ENCODE peak calls at places on chromosomes 13 and 19, in four cellular contexts. X is HepG2, O is K562, L is GM12878. H is an unnamed sample.

GRCh38 chr13:30569901-30570576 is 47.7 kb upstream of the USPL1 start:
- DNase-seq in X (peak), O (peak), L (no peak), H (peak)

GRCh38 chr13:50629497-50629896 is 214.0 kb downstream of the DLEU7 start:
- DNase-seq in X (peak), O (no peak), L (no peak), H (no peak)

GRCh38 chr19:17420267-17420924 is 549 bp downstream of the MVB12A start:
- DNase-seq in X (no peak), O (peak), L (no peak), H (no peak)

GRCh38 chr13:32314271-32314967 is 744 bp downstream of the ZAR1L start:
- DNase-seq in X (no peak), O (no peak), L (no peak), H (no peak)

GRCh38 chr19:15371119-15371518 is 8.5 kb downstream of the AKAP8 start:
- DNase-seq in X (no peak), O (no peak), L (no peak), H (no peak)

GRCh38 chr13:40994581-40995230 is 24.4 kb downstream of the ELF1 start:
- DNase-seq in X (no peak), O (no peak), L (no peak), H (no peak)

GRCh38 chr19:46068345-46069258 is 27.8 kb upstream of the IGFL4 start:
- DNase-seq in X (peak), O (no peak), L (no peak), H (no peak)

GRCh38 chr19:2617393-2618165 is 84.9 kb downstream of the GNG7 start:
- DNase-seq in X (no peak), O (no peak), L (no peak), H (no peak)

GRCh38 chr13:41465215-41465907 is 8.0 kb downstream of the RGCC start:
- DNase-seq in X (no peak), O (peak), L (peak), H (no peak)

GRCh38 chr19:10501971-10502523 is 1.1 kb downstream of the KEAP1 start:
- DNase-seq in X (peak), O (peak), L (no peak), H (no peak)

GRCh38 chr13:67438465-67438864 is 208.3 kb upstream of the PCDH9 start:
- DNase-seq in X (no peak), O (peak), L (no peak), H (no peak)

GRCh38 chr13:110665491-110666254 is 40.2 kb downstream of the CARS2 start:
- DNase-seq in X (no peak), O (no peak), L (no peak), H (no peak)

GRCh38 chr19:15444505-15445226 is 5.1 kb downstream of the WIZ start:
- DNase-seq in X (no peak), O (no peak), L (no peak), H (no peak)

GRCh38 chr13:39810091-39810877 is 154.8 kb downstream of the COG6 start:
- DNase-seq in X (no peak), O (no peak), L (no peak), H (no peak)

GRCh38 chr13:107301724-107302374 is 733.9 kb upstream of the ARGLU1 start:
- DNase-seq in X (no peak), O (no peak), L (no peak), H (no peak)

GRCh38 chr13:107299717-107300116 is 731.8 kb upstream of the ARGLU1 start:
- DNase-seq in X (no peak), O (no peak), L (no peak), H (no peak)

GRCh38 chr13:107305178-107305577 is 737.2 kb upstream of the ARGLU1 start:
- DNase-seq in X (no peak), O (no peak), L (no peak), H (no peak)
- TF ChIP-seq POLR2AphosphoS5 in X (no peak), O (no peak), L (no peak), H (no peak)

DNA sequence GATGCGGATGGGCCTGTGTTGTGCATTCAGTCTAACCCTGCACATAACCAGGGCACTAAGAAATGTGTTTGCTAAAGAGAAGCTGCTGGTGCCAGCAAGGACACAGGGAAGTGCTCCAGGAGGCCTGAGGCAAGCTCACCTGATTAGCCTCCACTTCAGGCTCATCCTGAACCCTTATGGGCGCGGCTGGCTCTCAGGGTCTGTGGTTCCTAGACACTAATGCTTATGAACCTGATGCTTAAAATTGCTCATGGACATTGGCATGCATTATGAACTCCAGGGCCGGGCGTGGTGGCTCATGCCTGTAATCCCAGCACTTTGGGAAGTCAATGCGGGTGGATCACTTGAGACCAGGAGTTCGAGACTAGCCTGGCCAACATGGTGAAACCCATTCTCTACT is 34.3 kb downstream of the SERP2 start:
- DNase-seq in X (no peak), O (no peak), L (no peak), H (no peak)
- TF ChIP-seq HDAC6 in X (no peak), O (no peak), L (no peak), H (no peak)

DNA sequence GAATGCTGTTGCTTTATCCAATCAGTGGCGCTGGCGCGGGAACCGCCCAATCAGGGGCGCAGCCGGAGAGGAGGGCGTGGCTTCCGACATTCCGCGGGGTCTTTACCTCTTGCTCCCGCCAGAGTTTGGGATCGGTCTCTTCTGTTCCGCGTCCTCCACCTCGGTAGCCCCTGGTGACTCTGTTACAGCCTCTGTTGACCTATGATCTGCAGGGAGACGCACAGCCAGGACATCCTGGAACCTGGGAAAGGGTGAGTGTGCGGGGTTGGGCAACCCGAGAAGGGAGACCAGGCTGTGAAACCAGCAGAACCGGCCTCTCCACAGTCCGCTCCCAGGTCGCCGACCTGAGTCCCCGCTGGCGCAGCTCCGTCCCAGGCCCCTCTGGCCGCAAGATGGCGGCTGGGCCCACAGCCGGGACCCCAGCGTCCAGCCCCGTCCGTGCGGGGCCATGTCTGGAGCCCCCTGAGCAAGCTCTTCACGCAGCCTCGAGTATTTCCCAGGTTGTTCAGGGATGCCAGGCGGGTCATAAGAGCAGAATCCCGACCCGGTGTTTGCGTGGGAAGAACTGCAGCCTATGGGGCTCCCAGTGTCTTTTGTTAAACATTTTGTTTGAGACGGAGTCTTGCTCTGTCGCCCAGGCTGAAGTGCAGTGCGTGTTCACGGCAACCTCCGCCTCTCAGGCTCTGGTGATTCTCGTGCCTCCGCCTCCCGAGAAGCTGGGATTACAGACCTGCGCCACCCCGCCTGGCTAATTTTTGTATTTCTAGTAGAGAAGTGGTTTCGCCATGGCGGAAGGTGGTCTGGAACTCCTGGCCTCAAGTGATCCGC is 4.4 kb upstream of the ZNF681 start:
- DNase-seq in X (no peak), O (peak), L (peak), H (peak)
- TF ChIP-seq POLR2AphosphoS5 in X (no peak), O (peak), L (no peak), H (peak)

GRCh38 chr13:80339841-80340642 is 884 bp downstream of the SPRY2 start:
- DNase-seq in X (peak), O (peak), L (no peak), H (peak)
- TF ChIP-seq HDAC6 in X (no peak), O (no peak), L (no peak), H (no peak)

H was measured in H1.